ENCODE peak calls at places on chromosomes 12 and 14, in four cellular contexts. E, S, Z and R are unnamed samples.

GRCh38 chr14:49770212-49770817 is 2.4 kb downstream of the KLHDC2 start:
- DNase-seq in E (peak; percentile 11), S (no peak), Z (no peak), R (no peak)

GRCh38 chr14:79166171-79166570 is 996.0 kb downstream of the NRXN3 start:
- DNase-seq in E (no peak), S (no peak), Z (no peak), R (no peak)

GRCh38 chr14:32913725-32914124 is 25.0 kb upstream of the NPAS3 start:
- DNase-seq in E (no peak), S (no peak), Z (no peak), R (no peak)

GRCh38 chr12:45575823-45576448 is 153.6 kb upstream of the ARID2 start:
- DNase-seq in E (no peak), S (no peak), Z (no peak), R (no peak)

GRCh38 chr14:72433511-72433910 is 460.4 kb downstream of the DPF3 start:
- DNase-seq in E (peak; percentile 13), S (no peak), Z (no peak), R (no peak)

GRCh38 chr12:66552753-66553152 is 126.1 kb downstream of the GRIP1 start:
- DNase-seq in E (no peak), S (no peak), Z (no peak), R (no peak)

GRCh38 chr12:94649349-94650142 is 811 bp downstream of the TMCC3 start:
- DNase-seq in E (peak; percentile 60), S (no peak), Z (peak; percentile 43), R (no peak)

GRCh38 chr12:108768591-108769500 is 37.5 kb upstream of the CORO1C start:
- DNase-seq in E (no peak), S (no peak), Z (peak; percentile 51), R (no peak)

GRCh38 chr12:132172619-132173018 is 28.4 kb downstream of the NOC4L start:
- DNase-seq in E (no peak), S (no peak), Z (peak; percentile 5), R (no peak)

GRCh38 chr12:59736786-59737185 is 141.0 kb downstream of the SLC16A7 start:
- DNase-seq in E (peak; percentile 68), S (peak; percentile 68), Z (no peak), R (peak; percentile 83)

GRCh38 chr12:93860659-93861373 is 183.6 kb downstream of the CRADD start:
- DNase-seq in E (no peak), S (no peak), Z (no peak), R (no peak)

GRCh38 chr14:61322799-61323290 is 1.5 kb downstream of the PRKCH start:
- DNase-seq in E (no peak), S (no peak), Z (no peak), R (no peak)

GRCh38 chr12:61654698-61655097 is 605.5 kb upstream of the USP15 start:
- DNase-seq in E (no peak), S (no peak), Z (no peak), R (no peak)

GRCh38 chr12:47884501-47884900 is 20.3 kb downstream of the VDR start:
- DNase-seq in E (no peak), S (no peak), Z (no peak), R (no peak)

GRCh38 chr12:72236071-72236705 is 36.0 kb upstream of the TRHDE start:
- DNase-seq in E (no peak), S (no peak), Z (no peak), R (no peak)

GRCh38 chr14:101357559-101358319 is 203.6 kb upstream of the DIO3 start:
- DNase-seq in E (no peak), S (no peak), Z (no peak), R (no peak)

DNA sequence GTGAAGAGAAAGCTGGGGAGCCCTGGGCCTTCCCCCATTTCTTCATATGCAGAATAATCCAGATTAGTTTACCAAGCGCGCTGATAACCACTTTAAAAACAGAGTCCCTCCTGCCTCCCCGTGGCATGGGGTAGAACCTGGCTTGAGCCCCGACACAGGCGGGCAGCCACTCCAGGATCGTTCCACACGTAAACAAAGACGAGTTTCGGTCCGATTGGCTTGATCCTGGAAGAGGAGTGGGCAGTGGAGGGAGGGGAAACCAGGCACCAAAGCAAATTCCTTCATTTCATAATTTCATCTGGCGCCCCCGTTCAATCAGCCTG is 909 bp upstream of the GPRC5A start:
- DNase-seq in E (peak; percentile 43), S (no peak), Z (no peak), R (no peak)
- H3K4me3 ChIP-seq in E (peak overlapping the region; percentile 34), S (peak overlapping the region; percentile 61), Z (peak overlapping the region; percentile 67), R (peak overlapping the region; percentile 63)

GRCh38 chr14:63782683-63783389 is 55.0 kb upstream of the SGPP1 start:
- DNase-seq in E (no peak), S (no peak), Z (no peak), R (no peak)

DNA sequence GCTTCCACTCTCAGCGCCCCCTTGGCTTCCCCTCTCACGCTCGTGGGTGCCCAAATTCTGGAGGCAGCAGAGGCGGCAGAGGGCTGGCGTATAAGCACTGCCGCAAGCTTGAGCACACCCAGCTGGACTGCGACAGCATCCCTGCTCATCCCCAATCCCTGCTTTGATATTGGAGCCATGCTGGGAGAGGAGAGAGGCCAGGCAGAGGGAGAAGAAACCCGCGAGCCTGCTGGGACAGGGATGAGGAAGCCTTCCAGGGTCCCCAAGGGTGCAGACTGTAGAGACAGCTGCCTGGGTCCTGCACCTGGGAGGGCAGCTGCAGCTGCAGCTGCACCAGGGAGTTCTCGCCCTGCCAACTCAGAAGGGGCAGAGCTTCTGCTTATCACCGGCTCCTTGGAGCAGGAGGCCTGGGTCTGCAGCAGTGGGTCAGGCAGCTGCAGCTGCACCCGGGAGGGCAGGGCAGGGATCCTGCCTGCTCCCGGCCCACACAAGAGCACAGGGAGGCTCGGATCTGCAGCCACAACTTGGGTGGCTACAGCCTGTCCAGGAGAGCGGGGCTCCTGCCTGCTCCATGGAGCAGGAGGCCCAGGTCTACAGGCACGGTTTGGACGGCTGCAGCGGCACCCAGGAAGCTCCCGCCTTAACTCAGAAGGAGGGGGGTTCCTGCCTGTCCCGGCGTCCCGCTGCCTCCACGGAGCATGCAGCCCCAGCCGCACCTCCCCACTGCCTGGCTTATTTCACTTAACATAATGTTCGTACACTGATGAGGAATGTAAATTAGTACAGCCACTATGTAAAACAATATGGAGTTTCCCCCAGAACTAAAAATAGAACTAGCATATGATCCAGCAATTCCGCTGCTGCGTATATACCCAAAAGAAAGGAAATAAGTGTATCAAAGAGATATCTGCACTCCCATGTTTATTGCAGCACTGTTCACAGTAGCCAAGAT is 60.4 kb upstream of the SGPP1 start:
- DNase-seq in E (peak; percentile 12), S (no peak), Z (no peak), R (no peak)
- H3K4me3 ChIP-seq in E (no peak overlapping the region), S (peak overlapping the region; percentile 34), Z (peak overlapping the region; percentile 49), R (no peak overlapping the region)

GRCh38 chr12:32589165-32589891 is 89.8 kb upstream of the DNM1L start:
- DNase-seq in E (no peak), S (no peak), Z (no peak), R (no peak)
- H3K4me3 ChIP-seq in E (no peak overlapping the region), S (no peak overlapping the region), Z (no peak overlapping the region), R (no peak overlapping the region)

GRCh38 chr12:31120392-31121008 is 46.8 kb downstream of the DDX11 start:
- DNase-seq in E (no peak), S (no peak), Z (no peak), R (no peak)
- H3K4me3 ChIP-seq in E (no peak overlapping the region), S (no peak overlapping the region), Z (no peak overlapping the region), R (no peak overlapping the region)

DNA sequence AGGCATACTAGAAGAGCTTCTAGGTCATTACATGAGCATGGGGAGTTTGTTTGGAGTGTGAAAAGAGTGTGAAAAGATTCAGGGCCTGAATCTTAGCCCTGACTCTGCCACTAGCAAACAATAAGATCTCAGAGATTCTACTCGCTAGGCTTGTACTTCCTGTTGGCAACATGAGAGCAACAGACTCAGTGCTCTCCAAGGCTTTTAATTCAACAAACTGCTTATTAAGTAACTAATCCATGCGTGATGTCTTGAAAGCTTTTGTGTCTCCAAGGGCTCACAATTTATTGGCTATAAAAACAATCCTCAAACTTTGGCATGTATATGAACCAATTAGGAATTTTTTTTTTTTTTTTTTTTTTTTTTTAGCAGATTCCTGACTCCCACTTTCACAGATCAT is 105.1 kb downstream of the STXBP6 start:
- DNase-seq in E (no peak), S (no peak), Z (no peak), R (no peak)
- H3K4me3 ChIP-seq in E (no peak overlapping the region), S (no peak overlapping the region), Z (no peak overlapping the region), R (no peak overlapping the region)